ENCODE peak calls at places on chromosomes 6 and 20, in eight cellular contexts. A, D, O, R, M, G, L and C are unnamed samples.

GRCh38 chr20:58719971-58720371 is 27.4 kb downstream of the NPEPL1 start:
- DNase-seq in A (no peak), D (no peak), O (no peak), R (no peak), M (no peak), G (no peak), L (peak; percentile 7), C (no peak)

GRCh38 chr20:49674383-49675352 is 39.0 kb downstream of the B4GALT5 start:
- DNase-seq in A (peak; percentile 79), D (no peak), O (no peak), R (no peak), M (peak; percentile 78), G (peak; percentile 43), L (peak; percentile 22), C (no peak)

GRCh38 chr6:129748901-129749748 is 39.1 kb upstream of the ARHGAP18 start:
- DNase-seq in A (peak; percentile 76), D (no peak), O (no peak), R (no peak), M (peak; percentile 81), G (peak; percentile 48), L (no peak), C (no peak)

GRCh38 chr6:126720326-126720725 is 380.4 kb downstream of the CENPW start:
- DNase-seq in A (peak; percentile 9), D (no peak), O (no peak), R (no peak), M (peak; percentile 28), G (peak; percentile 7), L (no peak), C (no peak)

GRCh38 chr6:1310628-1311399 is 1.1 kb upstream of the FOXQ1 start:
- DNase-seq in A (no peak), D (no peak), O (no peak), R (no peak), M (peak; percentile 46), G (no peak), L (no peak), C (no peak)

GRCh38 chr6:79630883-79631799 is at the start of gene SH3BGRL2:
- DNase-seq in A (peak; percentile 68), D (peak; percentile 10), O (no peak), R (no peak), M (peak; percentile 69), G (no peak), L (peak; percentile 85), C (no peak)

GRCh38 chr6:124132256-124132655 is 328.6 kb downstream of the NKAIN2 start:
- DNase-seq in A (no peak), D (no peak), O (no peak), R (no peak), M (no peak), G (no peak), L (no peak), C (no peak)

GRCh38 chr6:115540077-115540869 is 520.4 kb downstream of the FRK start:
- DNase-seq in A (no peak), D (no peak), O (no peak), R (no peak), M (no peak), G (no peak), L (no peak), C (no peak)

GRCh38 chr20:47533518-47534062 is 31.9 kb downstream of the NCOA3 start:
- DNase-seq in A (no peak), D (no peak), O (no peak), R (no peak), M (no peak), G (no peak), L (no peak), C (no peak)

GRCh38 chr6:3438190-3439167 is 18.4 kb downstream of the SLC22A23 start:
- DNase-seq in A (peak; percentile 74), D (no peak), O (no peak), R (no peak), M (peak; percentile 77), G (peak; percentile 39), L (peak; percentile 38), C (no peak)

GRCh38 chr20:17835240-17835940 is 133.2 kb downstream of the SNX5 start:
- DNase-seq in A (peak; percentile 94), D (peak; percentile 83), O (no peak), R (no peak), M (peak; percentile 95), G (peak; percentile 63), L (peak; percentile 47), C (no peak)

GRCh38 chr20:17635320-17635673 is 46.7 kb downstream of the RRBP1 start:
- DNase-seq in A (no peak), D (no peak), O (no peak), R (no peak), M (no peak), G (no peak), L (no peak), C (no peak)

GRCh38 chr6:141541766-141542324 is 590.9 kb upstream of the GJE1 start:
- DNase-seq in A (no peak), D (no peak), O (no peak), R (no peak), M (no peak), G (no peak), L (no peak), C (no peak)

GRCh38 chr6:133964052-133964451 is 11.0 kb downstream of the TBPL1 start:
- DNase-seq in A (peak; percentile 78), D (no peak), O (no peak), R (no peak), M (peak; percentile 43), G (peak; percentile 24), L (peak; percentile 47), C (no peak)

GRCh38 chr6:25369450-25370086 is 90.4 kb downstream of the CARMIL1 start:
- DNase-seq in A (no peak), D (no peak), O (no peak), R (no peak), M (peak; percentile 19), G (no peak), L (no peak), C (no peak)

GRCh38 chr6:67877288-67877687 is 757.8 kb upstream of the ADGRB3 start:
- DNase-seq in A (no peak), D (no peak), O (no peak), R (no peak), M (no peak), G (no peak), L (no peak), C (no peak)

GRCh38 chr20:17385798-17386197 is 145.4 kb downstream of the BFSP1 start:
- DNase-seq in A (no peak), D (no peak), O (no peak), R (no peak), M (no peak), G (no peak), L (no peak), C (no peak)

GRCh38 chr6:97440590-97441176 is 157.7 kb upstream of the MMS22L start:
- DNase-seq in A (peak; percentile 18), D (no peak), O (no peak), R (no peak), M (peak; percentile 57), G (no peak), L (peak; percentile 7), C (no peak)

GRCh38 chr20:9409352-9409751 is 105.0 kb upstream of the LAMP5 start:
- DNase-seq in A (peak; percentile 52), D (no peak), O (no peak), R (no peak), M (peak; percentile 73), G (no peak), L (no peak), C (no peak)